ENCODE peak calls at places on chromosomes 12 and 14, in five cellular contexts. L is fibroblast of lung, S is endothelial cell of umbilical vein, Q is K562, N is GM23248. O is an unnamed sample.
A peak's percentile ranks its signal among the peaks of the same experiment; 100 is the strongest.

GRCh38 chr12:102474438-102475064 is 5.8 kb downstream of the IGF1 start:
- DNase-seq in L (no peak), S (no peak), Q (peak; percentile 59), N (peak; percentile 26), O (no peak)

GRCh38 chr12:116802018-116802417 is 63.9 kb downstream of the RNFT2 start:
- DNase-seq in L (no peak), S (no peak), Q (no peak), N (no peak), O (no peak)

GRCh38 chr14:76257111-76257803 is 105.5 kb downstream of the GPATCH2L start:
- DNase-seq in L (no peak), S (no peak), Q (peak; percentile 68), N (peak; percentile 81), O (no peak)

GRCh38 chr12:121530600-121531355 is 50.0 kb downstream of the KDM2B start:
- DNase-seq in L (peak; percentile 80), S (peak; percentile 72), Q (peak; percentile 55), N (peak; percentile 81), O (no peak)

GRCh38 chr12:71938728-71939385 is at the start of gene TPH2:
- DNase-seq in L (peak; percentile 58), S (peak; percentile 83), Q (peak; percentile 85), N (peak; percentile 67), O (peak; percentile 94)

GRCh38 chr14:90795744-90796143 is 20.5 kb downstream of the TTC7B start:
- DNase-seq in L (peak; percentile 77), S (peak; percentile 92), Q (no peak), N (peak; percentile 92), O (no peak)

GRCh38 chr14:72332054-72332453 is 399.8 kb downstream of the RGS6 start:
- DNase-seq in L (no peak), S (no peak), Q (no peak), N (no peak), O (no peak)

GRCh38 chr14:75514673-75515630 is 7.3 kb upstream of the BATF start:
- DNase-seq in L (peak; percentile 41), S (peak; percentile 17), Q (peak; percentile 44), N (peak; percentile 59), O (peak; percentile 20)

GRCh38 chr14:33589334-33589733 is 361.5 kb downstream of the EGLN3 start:
- DNase-seq in L (peak; percentile 83), S (no peak), Q (no peak), N (peak; percentile 93), O (no peak)

GRCh38 chr12:57319678-57320469 is 68.9 kb upstream of the STAC3 start:
- DNase-seq in L (no peak), S (peak; percentile 28), Q (no peak), N (no peak), O (peak; percentile 23)

GRCh38 chr12:124928095-124928911 is 13.9 kb upstream of the UBC start:
- DNase-seq in L (peak; percentile 86), S (peak; percentile 94), Q (peak; percentile 23), N (peak; percentile 38), O (peak; percentile 31)

GRCh38 chr12:49983892-49984291 is 11.1 kb downstream of the AQP6 start:
- DNase-seq in L (peak; percentile 87), S (peak; percentile 87), Q (peak; percentile 30), N (peak; percentile 87), O (peak; percentile 86)

GRCh38 chr12:28955491-28955890 is 193.6 kb upstream of the FAR2 start:
- DNase-seq in L (peak; percentile 49), S (no peak), Q (no peak), N (peak; percentile 73), O (no peak)

GRCh38 chr12:2672863-2673262 is 121.9 kb upstream of the FKBP4 start:
- DNase-seq in L (no peak), S (no peak), Q (no peak), N (no peak), O (no peak)

GRCh38 chr12:47415054-47415453 is 290.8 kb downstream of the RPAP3 start:
- DNase-seq in L (no peak), S (no peak), Q (no peak), N (peak; percentile 28), O (no peak)

GRCh38 chr12:64780220-64780530 is 21.0 kb upstream of the GNS start:
- DNase-seq in L (no peak), S (no peak), Q (no peak), N (no peak), O (peak; percentile 65)

DNA sequence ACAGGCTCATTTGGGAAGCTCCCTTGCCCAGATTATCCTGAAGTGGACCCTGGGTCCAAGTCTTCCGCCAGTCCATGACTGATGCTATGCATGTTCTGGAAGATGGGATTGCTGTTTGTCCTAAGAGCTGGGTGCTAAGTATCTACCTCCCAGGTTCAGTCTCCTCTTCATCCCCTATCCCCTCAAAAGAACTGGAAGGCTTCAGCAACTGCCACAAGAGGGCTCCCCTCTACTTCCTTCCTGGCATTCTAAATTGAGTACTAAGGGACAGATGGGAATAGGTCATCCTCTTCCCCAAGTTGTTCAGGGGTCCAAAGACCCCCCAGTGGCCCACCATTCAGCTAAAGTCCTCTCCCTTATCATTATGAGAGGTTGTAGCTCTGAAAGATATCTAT is 9.0 kb upstream of the FKBP11 start:
- DNase-seq in L (no peak), S (no peak), Q (peak; percentile 38), N (no peak), O (no peak)
- H3K9ac ChIP-seq in L (no peak overlapping the region), S (no peak overlapping the region), Q (no peak overlapping the region), N (no peak overlapping the region), O (no peak overlapping the region)

DNA sequence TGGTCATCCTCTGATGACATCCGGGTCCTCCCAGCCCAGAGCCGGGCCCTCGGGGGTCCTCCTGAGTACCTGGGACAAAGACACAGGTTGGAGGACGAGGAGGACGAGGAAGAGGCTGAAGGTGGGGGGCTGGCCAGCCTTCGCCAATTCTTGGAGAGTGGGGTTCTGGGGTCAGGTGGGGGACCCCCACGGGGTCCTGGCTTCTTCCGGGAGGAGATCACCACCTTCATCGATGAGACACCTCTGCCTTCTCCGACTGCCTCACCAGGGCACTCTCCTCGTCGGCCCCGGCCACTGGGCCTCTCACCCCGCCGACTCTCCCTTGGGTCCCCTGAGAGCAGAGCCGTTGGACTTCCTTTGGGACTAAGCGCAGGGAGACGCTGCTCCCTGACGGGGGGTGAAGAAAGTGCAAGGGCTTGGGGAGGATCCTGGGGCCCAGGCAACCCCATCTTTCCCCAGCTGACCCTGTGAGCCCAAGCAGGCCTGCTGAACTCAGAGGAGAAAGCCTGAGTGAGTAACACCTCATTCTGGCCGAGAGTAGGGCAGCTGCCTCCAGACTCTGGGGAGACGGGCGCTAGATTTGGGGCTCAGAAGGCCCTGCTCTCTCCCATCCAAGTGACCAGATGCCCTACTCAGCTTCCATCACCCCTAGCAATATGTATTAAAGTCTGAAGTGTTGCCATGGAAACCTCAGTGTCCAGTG is 1.3 kb upstream of the P3H3 start:
- DNase-seq in L (no peak), S (no peak), Q (no peak), N (no peak), O (no peak)
- H3K9ac ChIP-seq in L (peak overlapping the region; percentile 51), S (no peak overlapping the region), Q (peak overlapping the region; percentile 26), N (peak overlapping the region; percentile 27), O (no peak overlapping the region)

DNA sequence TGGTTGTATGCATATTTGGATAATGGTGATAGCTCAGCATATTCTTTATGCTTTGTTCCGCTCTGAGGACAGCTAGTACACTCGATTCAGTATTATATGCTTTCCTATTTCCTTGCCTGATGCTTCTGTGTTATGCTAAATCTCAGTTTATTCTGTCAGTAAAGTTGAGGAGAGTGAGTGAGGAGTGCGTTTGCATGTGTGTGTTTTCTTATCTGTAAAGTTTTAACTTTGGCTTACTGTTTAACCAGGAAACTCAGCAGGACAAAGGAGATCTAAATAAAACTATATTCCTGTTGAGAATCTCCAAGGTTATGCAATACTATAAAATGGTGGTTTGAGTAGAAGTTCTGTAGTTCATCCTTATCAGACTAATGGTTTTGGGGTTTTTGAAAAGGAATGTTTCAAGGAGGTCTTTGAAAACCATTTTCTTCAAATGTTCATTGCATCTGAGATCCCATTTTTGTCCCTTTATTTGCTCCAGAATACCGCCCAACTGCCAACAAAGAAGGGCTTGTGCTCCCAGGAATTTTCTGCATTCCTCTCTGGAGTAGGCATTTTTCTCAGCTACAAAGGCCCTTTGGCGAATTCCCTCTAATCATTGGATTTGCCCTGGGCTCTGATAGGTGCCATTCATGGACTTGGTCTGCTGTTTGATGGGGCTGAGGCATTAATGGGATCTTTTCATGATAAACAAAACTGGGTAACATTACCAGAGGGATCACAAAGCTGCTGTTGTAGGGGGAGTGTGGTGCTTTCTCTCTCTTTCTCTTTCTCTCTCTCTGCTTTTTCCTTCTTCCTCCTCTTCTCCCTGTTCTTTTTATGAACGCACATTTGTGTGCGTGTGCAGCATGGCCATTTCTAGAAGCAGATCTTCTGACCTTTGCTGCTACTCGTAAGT is 71.7 kb downstream of the HMGA2 start:
- DNase-seq in L (no peak), S (no peak), Q (no peak), N (no peak), O (peak; percentile 89)
- H3K9ac ChIP-seq in L (no peak overlapping the region), S (no peak overlapping the region), Q (no peak overlapping the region), N (no peak overlapping the region), O (peak overlapping the region; percentile 44)

GRCh38 chr12:58420496-58420895 is 479.1 kb downstream of the ATP23 start:
- DNase-seq in L (no peak), S (peak; percentile 32), Q (no peak), N (peak; percentile 79), O (no peak)
- H3K9ac ChIP-seq in L (no peak overlapping the region), S (no peak overlapping the region), Q (no peak overlapping the region), N (peak overlapping the region; percentile 54), O (no peak overlapping the region)

DNA sequence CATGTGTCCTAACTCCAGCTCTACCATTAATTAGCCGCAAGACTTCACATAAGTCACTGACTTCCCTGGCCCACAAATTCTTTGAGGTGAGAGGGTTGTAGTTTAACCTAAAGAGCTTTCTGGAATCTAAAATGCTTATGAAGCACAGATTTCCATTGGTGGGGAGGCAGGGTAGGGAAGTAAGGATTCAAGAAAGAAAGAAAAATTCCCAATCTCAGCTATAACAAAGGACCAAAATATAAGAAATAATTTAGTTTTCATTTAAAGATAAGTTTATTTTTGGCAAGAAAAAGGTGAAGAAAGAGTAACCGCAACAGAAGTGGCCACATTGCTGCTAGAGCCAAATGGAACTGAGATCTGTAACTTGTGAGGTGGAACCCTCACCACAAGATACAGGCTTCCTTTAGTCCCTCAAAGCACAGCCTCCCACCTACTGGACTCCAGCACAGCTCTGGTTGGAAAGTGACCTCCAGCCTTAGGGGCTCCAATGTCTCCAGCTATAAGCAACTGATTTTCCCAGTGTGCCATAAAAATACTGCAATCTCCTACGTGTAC is 23.6 kb downstream of the DAD1 start:
- DNase-seq in L (no peak), S (no peak), Q (no peak), N (no peak), O (no peak)
- H3K9ac ChIP-seq in L (no peak overlapping the region), S (no peak overlapping the region), Q (no peak overlapping the region), N (no peak overlapping the region), O (no peak overlapping the region)

DNA sequence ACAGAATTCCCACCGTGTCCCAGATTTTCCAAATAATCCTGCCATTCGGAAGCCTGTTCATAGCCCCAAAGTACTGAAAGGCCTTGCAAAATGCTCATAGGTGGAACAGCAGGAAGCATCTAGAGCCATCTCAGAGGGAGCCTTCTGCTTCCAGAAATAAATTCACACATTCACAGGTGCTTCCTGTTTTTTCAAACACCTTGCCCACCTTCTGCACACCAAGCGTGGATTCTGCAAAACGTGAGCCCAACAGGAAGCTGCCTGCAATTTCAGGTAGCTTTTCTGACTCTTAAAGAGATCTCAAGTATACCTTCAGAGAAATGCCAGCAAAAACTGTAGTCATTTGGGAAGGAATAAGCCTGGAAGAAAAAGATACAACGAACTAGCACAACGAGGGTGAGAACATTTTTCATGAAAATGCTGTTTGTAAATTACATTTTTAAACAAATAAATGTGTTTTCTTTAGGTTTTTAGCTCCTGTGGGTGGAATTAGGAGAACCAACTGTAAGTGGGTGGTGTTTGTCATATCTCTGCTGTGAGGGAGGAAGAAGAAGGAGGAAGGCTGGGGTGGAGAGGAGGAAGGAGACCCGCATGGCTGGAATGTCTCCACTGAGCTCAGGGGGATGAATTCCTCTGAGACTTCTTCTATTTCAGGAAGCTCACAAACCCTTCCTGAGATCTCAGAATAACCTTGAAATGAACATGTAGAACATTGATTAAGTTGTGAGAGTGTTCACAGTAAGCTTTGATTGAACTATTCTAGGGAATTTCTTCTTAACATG is at the start of gene IFNG-AS1:
- DNase-seq in L (no peak), S (no peak), Q (no peak), N (no peak), O (no peak)
- H3K9ac ChIP-seq in L (no peak within 1 kb of the TSS), S (no peak within 1 kb of the TSS), Q (no peak within 1 kb of the TSS), N (no peak within 1 kb of the TSS), O (no peak within 1 kb of the TSS)

GRCh38 chr14:103847439-103847953 is at the start of gene PPP1R13B:
- DNase-seq in L (peak; percentile 75), S (peak; percentile 82), Q (peak; percentile 98), N (peak; percentile 94), O (peak; percentile 98)
- H3K9ac ChIP-seq in L (peak within 1 kb of the TSS; percentile 53), S (peak within 1 kb of the TSS; percentile 48), Q (peak within 1 kb of the TSS; percentile 38), N (peak within 1 kb of the TSS; percentile 66), O (no peak within 1 kb of the TSS)